ENCODE peak calls at places on chromosomes 6 and 20, in five cellular contexts. J is osteocyte, H is type B pancreatic cell, W is colonic mucosa, C is tibial artery. X is an unnamed sample.

GRCh38 chr6:80535914-80536565 is 429.6 kb downstream of the BCKDHB start:
- DNase-seq in J (no peak), H (no peak), C (no peak), W (no peak), X (no peak)

GRCh38 chr6:3615391-3616380 is 135.8 kb downstream of the PXDC1 start:
- DNase-seq in H (no peak), C (no peak), W (no peak), J (peak), X (peak)

GRCh38 chr6:81669445-81669844 is 83.0 kb downstream of the TENT5A start:
- DNase-seq in W (no peak), H (no peak), C (no peak), J (no peak), X (no peak)

GRCh38 chr6:6920114-6920983 is 187.4 kb upstream of the RREB1 start:
- DNase-seq in H (no peak), J (no peak), C (no peak), W (no peak), X (no peak)

GRCh38 chr6:54860739-54861138 is 14.2 kb downstream of the FAM83B start:
- DNase-seq in J (no peak), W (no peak), C (no peak), H (no peak), X (no peak)

GRCh38 chr20:39605908-39606307 is 643.8 kb downstream of the DHX35 start:
- DNase-seq in H (no peak), W (no peak), C (no peak), J (no peak), X (no peak)

GRCh38 chr20:11274137-11274536 is 600.3 kb upstream of the JAG1 start:
- DNase-seq in W (peak), H (no peak), J (no peak), C (no peak), X (no peak)

GRCh38 chr6:35087361-35088280 is 53.5 kb downstream of the TCP11 start:
- DNase-seq in C (no peak), J (peak), W (no peak), H (peak), X (peak)

GRCh38 chr20:62785381-62785780 is 10.9 kb upstream of the MRGBP start:
- DNase-seq in J (no peak), W (no peak), H (no peak), C (no peak), X (no peak)

GRCh38 chr6:139369568-139370046 is 4.8 kb downstream of the CITED2 start:
- DNase-seq in J (no peak), W (no peak), H (no peak), C (no peak), X (no peak)

GRCh38 chr6:32716396-32716795 is 24.8 kb upstream of the HLA-DQA2 start:
- DNase-seq in H (no peak), J (no peak), C (no peak), W (no peak), X (no peak)

GRCh38 chr6:4351857-4352669 is 216.7 kb upstream of the ECI2 start:
- DNase-seq in W (peak), H (no peak), C (peak), J (peak), X (peak)

GRCh38 chr6:33787336-33787953 is 1.5 kb downstream of the LEMD2 start:
- DNase-seq in J (no peak), C (no peak), H (no peak), W (no peak), X (no peak)

GRCh38 chr6:131937703-131938631 is 13.2 kb downstream of the CCN2 start:
- DNase-seq in H (no peak), J (no peak), W (no peak), C (no peak), X (no peak)

X was measured in coronary artery.